ENCODE peak calls at places on chromosome 17, in nine cellular contexts. One of them, this sample, is unnamed.
A peak's percentile ranks its signal among the peaks of the same experiment; 100 is the strongest.

GRCh38 chr17:63544467-63545301 is 5.6 kb upstream of the DCAF7 start:
- DNase-seq in NCI-H1694: no peak
- DNase-seq in left cardiac atrium: no peak
- DNase-seq in stimulated activated CD4-positive, alpha-beta T cell treated with anti-CD3 and anti-CD28 coated beads, Interleukin-4, amount 100 ng/mL, for 48 hours: no peak
- DNase-seq in NCI-H1417: no peak
- DNase-seq in posterior vena cava: peak; percentile 74
- DNase-seq in H9: peak; percentile 44
- DNase-seq in DMS153: no peak
- DNase-seq in left colon: no peak
- DNase-seq in this sample: peak; percentile 86

GRCh38 chr17:80068301-80069160 is 32.1 kb downstream of the CCDC40 start:
- DNase-seq in NCI-H1694: no peak
- DNase-seq in left cardiac atrium: peak; percentile 64
- DNase-seq in stimulated activated CD4-positive, alpha-beta T cell treated with anti-CD3 and anti-CD28 coated beads, Interleukin-4, amount 100 ng/mL, for 48 hours: no peak
- DNase-seq in NCI-H1417: no peak
- DNase-seq in posterior vena cava: peak; percentile 92
- DNase-seq in H9: no peak
- DNase-seq in DMS153: no peak
- DNase-seq in left colon: no peak
- DNase-seq in this sample: no peak

GRCh38 chr17:31508310-31509094 is 117.0 kb downstream of the RAB11FIP4 start:
- DNase-seq in NCI-H1694: no peak
- DNase-seq in left cardiac atrium: no peak
- DNase-seq in stimulated activated CD4-positive, alpha-beta T cell treated with anti-CD3 and anti-CD28 coated beads, Interleukin-4, amount 100 ng/mL, for 48 hours: peak; percentile 38
- DNase-seq in NCI-H1417: no peak
- DNase-seq in posterior vena cava: no peak
- DNase-seq in H9: peak; percentile 74
- DNase-seq in DMS153: no peak
- DNase-seq in left colon: no peak
- DNase-seq in this sample: no peak

GRCh38 chr17:65797809-65798208 is 236.4 kb upstream of the AXIN2 start:
- DNase-seq in NCI-H1694: no peak
- DNase-seq in left cardiac atrium: no peak
- DNase-seq in stimulated activated CD4-positive, alpha-beta T cell treated with anti-CD3 and anti-CD28 coated beads, Interleukin-4, amount 100 ng/mL, for 48 hours: no peak
- DNase-seq in NCI-H1417: no peak
- DNase-seq in posterior vena cava: no peak
- DNase-seq in H9: peak; percentile 65
- DNase-seq in DMS153: no peak
- DNase-seq in left colon: no peak
- DNase-seq in this sample: no peak

GRCh38 chr17:27986805-27987684 is 55.4 kb upstream of the NLK start:
- DNase-seq in NCI-H1694: no peak
- DNase-seq in left cardiac atrium: no peak
- DNase-seq in stimulated activated CD4-positive, alpha-beta T cell treated with anti-CD3 and anti-CD28 coated beads, Interleukin-4, amount 100 ng/mL, for 48 hours: no peak
- DNase-seq in NCI-H1417: no peak
- DNase-seq in posterior vena cava: no peak
- DNase-seq in H9: no peak
- DNase-seq in DMS153: no peak
- DNase-seq in left colon: no peak
- DNase-seq in this sample: no peak

GRCh38 chr17:12402963-12403622 is 262.6 kb upstream of the MYOCD start:
- DNase-seq in NCI-H1694: no peak
- DNase-seq in left cardiac atrium: no peak
- DNase-seq in stimulated activated CD4-positive, alpha-beta T cell treated with anti-CD3 and anti-CD28 coated beads, Interleukin-4, amount 100 ng/mL, for 48 hours: no peak
- DNase-seq in NCI-H1417: no peak
- DNase-seq in posterior vena cava: no peak
- DNase-seq in H9: no peak
- DNase-seq in DMS153: no peak
- DNase-seq in left colon: no peak
- DNase-seq in this sample: no peak

GRCh38 chr17:64778367-64779290 is 116.5 kb upstream of the SMURF2 start:
- DNase-seq in NCI-H1694: no peak
- DNase-seq in left cardiac atrium: peak; percentile 37
- DNase-seq in stimulated activated CD4-positive, alpha-beta T cell treated with anti-CD3 and anti-CD28 coated beads, Interleukin-4, amount 100 ng/mL, for 48 hours: no peak
- DNase-seq in NCI-H1417: no peak
- DNase-seq in posterior vena cava: no peak
- DNase-seq in H9: peak; percentile 76
- DNase-seq in DMS153: peak; percentile 30
- DNase-seq in left colon: peak; percentile 59
- DNase-seq in this sample: no peak

GRCh38 chr17:7484067-7484963 is at the start of gene POLR2A:
- DNase-seq in NCI-H1694: peak; percentile 92
- DNase-seq in left cardiac atrium: peak; percentile 99
- DNase-seq in stimulated activated CD4-positive, alpha-beta T cell treated with anti-CD3 and anti-CD28 coated beads, Interleukin-4, amount 100 ng/mL, for 48 hours: peak; percentile 96
- DNase-seq in NCI-H1417: peak; percentile 97
- DNase-seq in posterior vena cava: peak; percentile 99
- DNase-seq in H9: peak; percentile 98
- DNase-seq in DMS153: peak; percentile 65
- DNase-seq in left colon: peak; percentile 98
- DNase-seq in this sample: peak; percentile 98

GRCh38 chr17:35890774-35891155 is 10.6 kb upstream of the CCL5 start:
- DNase-seq in NCI-H1694: no peak
- DNase-seq in left cardiac atrium: no peak
- DNase-seq in stimulated activated CD4-positive, alpha-beta T cell treated with anti-CD3 and anti-CD28 coated beads, Interleukin-4, amount 100 ng/mL, for 48 hours: no peak
- DNase-seq in NCI-H1417: peak; percentile 72
- DNase-seq in posterior vena cava: no peak
- DNase-seq in H9: peak; percentile 43
- DNase-seq in DMS153: peak; percentile 3
- DNase-seq in left colon: peak; percentile 23
- DNase-seq in this sample: no peak

This sample was measured in chondrocyte.